ENCODE peak calls at places on chromosomes 4 and X, in four cellular contexts. N is amniotic epithelial cell, K is Right ventricle myocardium superior, O is cardiac fibroblast. R is an unnamed sample.

GRCh38 chr4:26060286-26060685 is 146.3 kb downstream of the SMIM20 start:
- DNase-seq in N (no peak), K (no peak), O (peak; percentile 68), R (no peak)

GRCh38 chr4:61532324-61532723 is 332.2 kb downstream of the ADGRL3 start:
- DNase-seq in N (peak; percentile 68), K (no peak), O (peak; percentile 60), R (no peak)

GRCh38 chrX:69027181-69028005 is 137.9 kb downstream of the PJA1 start:
- DNase-seq in N (peak; percentile 88), K (no peak), O (peak; percentile 81), R (no peak)

GRCh38 chrX:119236599-119237525 is 777 bp downstream of the PGRMC1 start:
- DNase-seq in N (peak; percentile 65), K (peak; percentile 38), O (peak; percentile 61), R (peak; percentile 5)

GRCh38 chrX:18422886-18423285 is 2.5 kb upstream of the CDKL5 start:
- DNase-seq in N (peak; percentile 13), K (no peak), O (peak; percentile 32), R (no peak)

GRCh38 chrX:4550018-4550417 is 836.6 kb upstream of the PRKX start:
- DNase-seq in N (no peak), K (no peak), O (no peak), R (no peak)

GRCh38 chr4:170743633-170744032 is 653.9 kb upstream of the AADAT start:
- DNase-seq in N (no peak), K (no peak), O (no peak), R (no peak)

GRCh38 chr4:152634110-152634760 is 45.6 kb downstream of the TMEM154 start:
- DNase-seq in N (peak; percentile 88), K (no peak), O (peak; percentile 41), R (no peak)

GRCh38 chrX:13688384-13688771 is 550 bp upstream of the RAB9A start:
- DNase-seq in N (no peak), K (no peak), O (no peak), R (no peak)

GRCh38 chr4:2081540-2081939 is 22.4 kb downstream of the NAT8L start:
- DNase-seq in N (no peak), K (no peak), O (no peak), R (no peak)

GRCh38 chrX:123475068-123475724 is 257.7 kb downstream of the THOC2 start:
- DNase-seq in N (peak; percentile 8), K (no peak), O (peak; percentile 40), R (no peak)

GRCh38 chrX:133859860-133860259 is 125.5 kb downstream of the GPC3 start:
- DNase-seq in N (peak; percentile 2), K (no peak), O (peak; percentile 20), R (no peak)

GRCh38 chrX:20974326-20974725 is 399.9 kb upstream of the CNKSR2 start:
- DNase-seq in N (peak; percentile 86), K (no peak), O (peak; percentile 57), R (no peak)

GRCh38 chr4:176387571-176387970 is 67.8 kb downstream of the SPCS3 start:
- DNase-seq in N (no peak), K (no peak), O (peak; percentile 83), R (no peak)

GRCh38 chr4:170198742-170199141 is 109.0 kb upstream of the AADAT start:
- DNase-seq in N (peak; percentile 18), K (no peak), O (peak; percentile 1), R (no peak)

GRCh38 chr4:24614881-24615280 is 30.5 kb upstream of the DHX15 start:
- DNase-seq in N (no peak), K (no peak), O (no peak), R (no peak)

GRCh38 chrX:12794654-12795053 is 3.4 kb downstream of the PRPS2 start:
- DNase-seq in N (peak; percentile 84), K (no peak), O (no peak), R (no peak)

GRCh38 chr4:15703439-15703838 is 574 bp downstream of the BST1 start:
- DNase-seq in N (no peak), K (no peak), O (no peak), R (no peak)

GRCh38 chr4:184450045-184450444 is 24.3 kb downstream of the IRF2 start:
- DNase-seq in N (peak; percentile 55), K (no peak), O (peak; percentile 79), R (no peak)

GRCh38 chrX:28946846-28947245 is 359.6 kb downstream of the IL1RAPL1 start:
- DNase-seq in N (peak; percentile 0), K (no peak), O (no peak), R (no peak)

GRCh38 chrX:151621422-151621821 is 57.9 kb downstream of the PASD1 start:
- DNase-seq in N (no peak), K (no peak), O (no peak), R (no peak)

R was measured in SHP77.